ENCODE peak calls at places on chromosomes 12 and 14, in ten cellular contexts. Q, O, E, D, F, M, J, V, Z and H are unnamed samples.

GRCh38 chr14:75854247-75854799 is 127.5 kb downstream of the TGFB3 start:
- DNase-seq in Q (no peak), O (no peak), E (no peak), D (no peak), F (no peak), M (no peak), J (no peak), V (no peak), Z (no peak), H (no peak)

GRCh38 chr12:99910342-99910741 is 74.4 kb downstream of the ANKS1B start:
- DNase-seq in Q (no peak), O (no peak), E (no peak), D (no peak), F (no peak), M (no peak), J (no peak), V (peak), Z (no peak), H (no peak)

GRCh38 chr12:21659383-21659782 is 1.7 kb upstream of the LDHB start:
- DNase-seq in Q (no peak), O (no peak), E (no peak), D (no peak), F (no peak), M (no peak), J (no peak), V (no peak), Z (no peak), H (peak)

GRCh38 chr14:59161571-59162175 is 26.8 kb upstream of the DAAM1 start:
- DNase-seq in Q (peak), O (peak), E (no peak), D (no peak), F (no peak), M (peak), J (no peak), V (peak), Z (no peak), H (peak)

GRCh38 chr12:96036765-96037455 is 1.5 kb upstream of the LTA4H start:
- DNase-seq in Q (peak), O (peak), E (no peak), D (no peak), F (no peak), M (no peak), J (no peak), V (no peak), Z (no peak), H (peak)

GRCh38 chr14:76181546-76181945 is 29.8 kb downstream of the GPATCH2L start:
- DNase-seq in Q (peak), O (no peak), E (no peak), D (no peak), F (no peak), M (no peak), J (no peak), V (peak), Z (no peak), H (peak)

GRCh38 chr12:99976762-99977161 is 8.0 kb downstream of the ANKS1B start:
- DNase-seq in Q (no peak), O (no peak), E (no peak), D (no peak), F (no peak), M (no peak), J (no peak), V (no peak), Z (no peak), H (no peak)

GRCh38 chr12:13924286-13924685 is 57.1 kb downstream of the GRIN2B start:
- DNase-seq in Q (no peak), O (no peak), E (no peak), D (no peak), F (no peak), M (no peak), J (no peak), V (no peak), Z (no peak), H (no peak)

GRCh38 chr12:130353081-130353480 is 15.4 kb downstream of the PIWIL1 start:
- DNase-seq in Q (no peak), O (no peak), E (no peak), D (no peak), F (no peak), M (no peak), J (no peak), V (no peak), Z (no peak), H (no peak)